ENCODE peak calls at places on chromosomes 6 and 20, in five cellular contexts. F is NT2/D1, M is H1, I is HepG2, K is GM12878. S is an unnamed sample.

GRCh38 chr20:57897156-57897874 is 187.5 kb upstream of the PMEPA1 start:
- DNase-seq in F (no peak), M (no peak), I (no peak), K (no peak), S (no peak)

GRCh38 chr20:19673575-19673974 is 84.5 kb upstream of the RIN2 start:
- DNase-seq in F (no peak), M (no peak), I (no peak), K (no peak), S (no peak)

GRCh38 chr20:18042211-18042610 is 15.5 kb downstream of the OVOL2 start:
- DNase-seq in F (no peak), M (no peak), I (no peak), K (no peak), S (no peak)

GRCh38 chr6:2986722-2987196 is 12.9 kb upstream of the NQO2 start:
- DNase-seq in F (no peak), M (no peak), I (no peak), K (no peak), S (no peak)

GRCh38 chr6:142045380-142046270 is 87.1 kb upstream of the GJE1 start:
- DNase-seq in F (no peak), M (no peak), I (no peak), K (no peak), S (no peak)

GRCh38 chr20:63896136-63896890 is 1.4 kb downstream of the DNAJC5 start:
- DNase-seq in F (no peak), M (no peak), I (peak; percentile 87), K (no peak), S (no peak)

GRCh38 chr20:24632581-24632980 is 163.2 kb downstream of the SYNDIG1 start:
- DNase-seq in F (no peak), M (peak; percentile 41), I (no peak), K (no peak), S (no peak)

GRCh38 chr6:20033697-20034407 is 178.4 kb downstream of the MBOAT1 start:
- DNase-seq in F (no peak), M (no peak), I (no peak), K (no peak), S (no peak)

GRCh38 chr6:33112148-33112547 is 36.4 kb downstream of the HLA-DPB1 start:
- DNase-seq in F (no peak), M (no peak), I (peak; percentile 23), K (peak; percentile 68), S (peak; percentile 63)

GRCh38 chr6:36443498-36443844 is 671 bp downstream of the KCTD20 start:
- DNase-seq in F (no peak), M (no peak), I (no peak), K (no peak), S (no peak)

GRCh38 chr6:140485740-140486467 is 1111.5 kb upstream of the CITED2 start:
- DNase-seq in F (no peak), M (no peak), I (no peak), K (peak; percentile 9), S (no peak)

GRCh38 chr20:21103582-21104465 is 2.3 kb downstream of the LINC00237 start:
- DNase-seq in F (no peak), M (peak; percentile 59), I (no peak), K (no peak), S (no peak)

GRCh38 chr6:71486466-71486865 is 197.9 kb downstream of the OGFRL1 start:
- DNase-seq in F (no peak), M (no peak), I (no peak), K (no peak), S (no peak)

GRCh38 chr20:56788041-56788670 is 159.1 kb downstream of the TFAP2C start:
- DNase-seq in F (no peak), M (no peak), I (peak; percentile 94), K (no peak), S (no peak)

GRCh38 chr20:38034108-38034649 is 633 bp downstream of the RPRD1B start:
- DNase-seq in F (no peak), M (no peak), I (no peak), K (no peak), S (no peak)

GRCh38 chr6:144582939-144583613 is 297.9 kb downstream of the UTRN start:
- DNase-seq in F (no peak), M (peak; percentile 53), I (no peak), K (peak; percentile 83), S (peak; percentile 19)

GRCh38 chr6:14542670-14543366 is 425.2 kb downstream of the CD83 start:
- DNase-seq in F (no peak), M (no peak), I (no peak), K (peak; percentile 5), S (no peak)

GRCh38 chr6:36724514-36725385 is 27.1 kb downstream of the RAB44 start:
- DNase-seq in F (peak; percentile 30), M (peak; percentile 86), I (peak; percentile 77), K (no peak), S (peak; percentile 71)

GRCh38 chr20:32585011-32585518 is at the start of gene NOL4L:
- DNase-seq in F (no peak), M (peak; percentile 69), I (no peak), K (no peak), S (peak; percentile 36)

GRCh38 chr20:32007787-32008616 is 2.2 kb upstream of the CCM2L start:
- DNase-seq in F (no peak), M (peak; percentile 62), I (no peak), K (no peak), S (no peak)

GRCh38 chr6:39184906-39185580 is 44.2 kb downstream of the KCNK5 start:
- DNase-seq in F (no peak), M (no peak), I (no peak), K (no peak), S (no peak)

GRCh38 chr6:34138191-34138590 is 7.7 kb downstream of the GRM4 start:
- DNase-seq in F (no peak), M (no peak), I (no peak), K (no peak), S (no peak)

GRCh38 chr6:80348263-80348662 is 241.8 kb downstream of the BCKDHB start:
- DNase-seq in F (no peak), M (no peak), I (no peak), K (no peak), S (no peak)

GRCh38 chr6:64520050-64520449 is 884.4 kb downstream of the PHF3 start:
- DNase-seq in F (no peak), M (no peak), I (no peak), K (peak; percentile 5), S (no peak)

GRCh38 chr6:39980839-39981580 is 46.7 kb upstream of the MOCS1 start:
- DNase-seq in F (peak; percentile 39), M (peak; percentile 48), I (peak; percentile 52), K (no peak), S (peak; percentile 65)

GRCh38 chr6:33702345-33702977 is 9.0 kb downstream of the UQCC2 start:
- DNase-seq in F (peak; percentile 36), M (no peak), I (peak; percentile 67), K (no peak), S (peak; percentile 66)

GRCh38 chr6:53924821-53925422 is 130.1 kb downstream of the LRRC1 start:
- DNase-seq in F (no peak), M (no peak), I (no peak), K (no peak), S (no peak)

DNA sequence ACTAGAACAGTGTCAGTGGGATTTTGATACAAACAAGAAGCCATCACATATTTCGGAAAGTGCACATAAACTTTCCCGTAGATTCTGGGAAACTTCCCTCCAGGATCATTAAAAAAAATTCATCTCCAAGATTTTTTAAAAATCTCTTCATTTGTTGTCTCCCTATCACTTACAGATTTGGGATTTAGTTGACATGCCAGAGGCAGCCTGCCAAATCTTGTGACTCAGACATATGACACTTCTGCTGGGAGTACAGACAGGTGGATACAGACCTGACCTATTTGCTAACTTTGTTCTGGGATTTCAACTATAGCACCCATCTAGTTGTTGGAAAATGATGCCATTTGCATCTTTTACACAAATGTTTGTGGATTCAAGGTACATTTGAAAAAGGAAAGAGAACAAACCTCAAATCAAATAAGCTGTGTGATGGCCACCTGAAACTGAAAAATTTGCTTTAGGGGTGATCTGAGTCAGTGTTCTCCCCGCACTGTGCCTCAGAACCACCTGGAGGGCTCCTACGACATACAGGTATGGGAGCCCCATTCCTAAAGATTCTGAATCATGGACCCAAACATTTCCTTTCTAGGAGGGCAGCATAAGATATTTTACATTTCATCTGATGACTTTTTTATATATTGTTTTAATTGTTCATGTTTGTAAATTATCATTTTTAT is 21.9 kb upstream of the CD2AP start:
- DNase-seq in F (no peak), M (no peak), I (no peak), K (no peak), S (no peak)
- TF ChIP-seq SUZ12 in F (no peak), M (no peak), I (no peak), K (no peak), S (no peak)

GRCh38 chr6:122151066-122151465 is 248.4 kb upstream of the HSF2 start:
- DNase-seq in F (no peak), M (no peak), I (no peak), K (no peak), S (no peak)
- TF ChIP-seq SUZ12 in F (no peak), M (no peak), I (no peak), K (no peak), S (no peak)

DNA sequence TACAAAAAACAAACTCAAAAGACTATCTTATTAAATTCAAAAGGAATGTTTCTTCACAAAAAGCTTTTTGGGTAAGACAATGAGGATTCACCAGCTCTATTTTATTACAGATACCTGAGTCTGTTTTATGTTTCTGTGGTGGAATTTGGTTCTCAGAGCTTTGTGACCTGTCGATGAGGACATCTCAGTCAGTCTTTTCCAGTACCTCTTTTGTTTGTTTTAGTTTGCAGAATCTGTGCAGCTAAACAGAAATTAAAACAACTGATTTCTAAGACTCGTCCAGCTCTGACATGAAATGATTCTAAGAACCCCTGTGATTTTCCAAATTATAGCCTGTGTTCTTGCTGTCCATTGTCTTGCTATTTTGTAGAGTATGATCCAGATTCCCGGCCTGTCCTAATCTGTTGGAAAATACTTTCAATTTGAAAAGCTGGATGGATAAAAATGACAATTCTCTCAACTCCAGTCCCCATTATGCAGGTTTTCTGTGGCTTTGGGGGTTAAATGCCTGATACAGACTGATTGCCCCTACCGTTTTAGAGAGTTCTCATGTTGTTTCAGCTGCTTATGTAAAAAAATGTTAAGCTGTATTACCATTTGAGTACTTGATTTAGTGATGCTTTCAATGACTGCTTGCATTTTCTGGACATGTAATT is 94.3 kb upstream of the TAB2 start:
- DNase-seq in F (no peak), M (no peak), I (no peak), K (no peak), S (no peak)
- TF ChIP-seq SUZ12 in F (no peak), M (no peak), I (no peak), K (no peak), S (no peak)

GRCh38 chr6:5095236-5095635 is 10.1 kb downstream of the PPP1R3G start:
- DNase-seq in F (no peak), M (no peak), I (no peak), K (peak; percentile 56), S (no peak)

GRCh38 chr6:5096482-5096881 is 11.3 kb downstream of the PPP1R3G start:
- DNase-seq in F (no peak), M (no peak), I (no peak), K (no peak), S (no peak)

GRCh38 chr6:5091646-5092045 is 6.5 kb downstream of the PPP1R3G start:
- DNase-seq in F (no peak), M (no peak), I (no peak), K (no peak), S (no peak)

GRCh38 chr6:5093231-5094015 is 8.3 kb downstream of the PPP1R3G start:
- DNase-seq in F (no peak), M (no peak), I (no peak), K (no peak), S (no peak)

DNA sequence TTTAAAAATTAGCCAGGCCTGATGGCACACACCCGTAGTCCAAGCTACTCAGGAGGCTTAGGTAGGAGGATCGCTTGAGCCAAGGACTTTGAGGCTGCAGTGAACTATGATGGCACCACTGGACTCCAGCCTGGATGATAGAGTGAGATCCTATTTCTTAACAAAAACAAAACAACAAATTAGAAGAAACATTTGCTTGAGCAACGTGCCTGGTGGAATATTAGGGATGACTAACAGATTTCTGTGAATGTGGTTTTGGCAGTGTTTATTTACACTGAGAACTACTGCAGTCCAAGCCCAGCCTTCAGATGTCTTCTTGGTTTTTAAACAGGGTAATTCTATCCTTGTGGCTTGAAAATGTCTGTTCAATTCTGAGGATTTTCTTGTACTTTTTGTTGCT is 9.2 kb downstream of the PPP1R3G start:
- DNase-seq in F (no peak), M (no peak), I (no peak), K (no peak), S (no peak)
- TF ChIP-seq SUZ12 in F (no peak), M (no peak), I (no peak), K (no peak), S (no peak)

S was measured in HEK293T.